ENCODE peak calls at places on chromosomes 11 and 22, in nine cellular contexts. O, L, Q, M, Z, B, Y, W and K are unnamed samples. For H3K9me3 and H3K4me1, the result is how much of the 10 kb centered on the place peaks cover.

GRCh38 chr11:35990170-35990569 is 46.3 kb downstream of the LDLRAD3 start:
- DNase-seq in Q (no peak), O (no peak), Z (no peak), W (no peak), B (no peak), Y (no peak), M (no peak), L (no peak), K (no peak)

GRCh38 chr11:110463153-110463552 is 33.4 kb downstream of the FDX1 start:
- DNase-seq in Y (peak), M (peak), Z (peak), Q (peak), O (peak), W (peak), B (no peak), L (no peak), K (peak)

GRCh38 chr11:114162719-114163123 is 103.2 kb downstream of the ZBTB16 start:
- DNase-seq in Q (peak), O (no peak), M (peak), W (peak), Z (peak), B (peak), L (peak), Y (peak), K (peak)

GRCh38 chr11:8318536-8318935 is 54.9 kb upstream of the LMO1 start:
- DNase-seq in L (no peak), W (no peak), Y (no peak), Q (no peak), M (no peak), O (peak), B (no peak), Z (no peak), K (no peak)

GRCh38 chr11:45384016-45384415 is 97.9 kb upstream of the SYT13 start:
- DNase-seq in Z (no peak), M (no peak), L (no peak), Y (no peak), W (no peak), Q (no peak), O (no peak), B (no peak), K (no peak)

GRCh38 chr22:19075404-19075803 is 46.8 kb downstream of the DGCR2 start:
- DNase-seq in W (no peak), M (no peak), Q (no peak), Z (no peak), L (no peak), O (no peak), B (no peak), Y (no peak), K (no peak)

GRCh38 chr11:74069146-74070046 is 60.5 kb upstream of the UCP3 start:
- DNase-seq in M (peak), Z (peak), O (no peak), Q (no peak), Y (no peak), L (no peak), W (no peak), B (no peak), K (no peak)

GRCh38 chr11:40306938-40307548 is 1152.4 kb downstream of the LRRC4C start:
- DNase-seq in M (peak), O (peak), L (no peak), Q (no peak), B (no peak), Y (no peak), W (peak), Z (no peak), K (no peak)

GRCh38 chr11:2325719-2326118 is 23.9 kb downstream of the TSPAN32 start:
- DNase-seq in W (no peak), O (no peak), Y (peak), M (peak), B (no peak), Z (no peak), L (peak), Q (no peak), K (no peak)

GRCh38 chr11:69588270-69588669 is 52.7 kb upstream of the CCND1 start:
- DNase-seq in L (peak), W (no peak), M (peak), Y (no peak), Z (no peak), Q (no peak), O (no peak), B (no peak), K (no peak)

GRCh38 chr22:40634119-40634903 is 2.2 kb downstream of the MRTFA start:
- DNase-seq in B (no peak), L (no peak), W (no peak), O (no peak), Q (no peak), Y (no peak), Z (no peak), M (no peak), K (no peak)

GRCh38 chr11:65851811-65852507 is 6.0 kb downstream of the CFL1 start:
- DNase-seq in W (no peak), Q (no peak), L (no peak), Z (no peak), B (no peak), Y (no peak), O (no peak), M (no peak), K (peak)

GRCh38 chr11:65852508-65853248 is 5.3 kb downstream of the CFL1 start:
- DNase-seq in L (peak), Z (no peak), W (peak), Y (no peak), Q (no peak), B (peak), M (no peak), O (peak), K (peak)

GRCh38 chr11:65854871-65855837 is 2.8 kb downstream of the CFL1 start:
- DNase-seq in O (no peak), L (no peak), Z (no peak), Q (no peak), B (no peak), W (peak), Y (no peak), M (no peak), K (peak)

GRCh38 chr11:65854161-65854592 is 3.8 kb downstream of the CFL1 start:
- DNase-seq in W (no peak), Y (no peak), L (no peak), O (peak), B (no peak), Q (no peak), M (no peak), Z (peak), K (peak)

GRCh38 chr11:65853249-65853979 is 4.6 kb downstream of the CFL1 start:
- DNase-seq in L (no peak), O (peak), M (no peak), Q (no peak), Y (no peak), Z (no peak), W (peak), B (no peak), K (peak)
- TF ChIP-seq CTCF in L (no peak), O (peak), M (peak), Q (no peak), Y (no peak), Z (no peak), W (no peak), B (no peak), K (no peak)

GRCh38 chr22:47586038-47586437 is 823.6 kb downstream of the TBC1D22A start:
- DNase-seq in Z (no peak), M (peak), O (no peak), Q (peak), W (no peak), B (no peak), L (peak), Y (no peak), K (no peak)
- H3K9me3 ChIP-seq in Z (under half), M (under half), O (under half), Q (under half), W (under half), B (under half), L (under half), Y (under half), K (under half)

GRCh38 chr11:846496-847098 is 3.9 kb downstream of the TSPAN4 start:
- DNase-seq in M (no peak), O (no peak), Q (no peak), W (no peak), L (no peak), B (no peak), Y (no peak), Z (no peak), K (no peak)

GRCh38 chr11:844693-845644 is 2.3 kb downstream of the TSPAN4 start:
- DNase-seq in Q (peak), Z (peak), L (peak), Y (peak), M (peak), W (peak), O (peak), B (peak), K (peak)

GRCh38 chr11:847876-848275 is 5.2 kb downstream of the TSPAN4 start:
- DNase-seq in Y (no peak), O (no peak), B (no peak), M (no peak), Z (no peak), W (no peak), L (no peak), Q (no peak), K (no peak)

GRCh38 chr11:843818-844692 is 1.4 kb downstream of the TSPAN4 start:
- DNase-seq in O (peak), B (peak), L (peak), Z (peak), Q (peak), Y (peak), M (peak), W (peak), K (peak)

DNA sequence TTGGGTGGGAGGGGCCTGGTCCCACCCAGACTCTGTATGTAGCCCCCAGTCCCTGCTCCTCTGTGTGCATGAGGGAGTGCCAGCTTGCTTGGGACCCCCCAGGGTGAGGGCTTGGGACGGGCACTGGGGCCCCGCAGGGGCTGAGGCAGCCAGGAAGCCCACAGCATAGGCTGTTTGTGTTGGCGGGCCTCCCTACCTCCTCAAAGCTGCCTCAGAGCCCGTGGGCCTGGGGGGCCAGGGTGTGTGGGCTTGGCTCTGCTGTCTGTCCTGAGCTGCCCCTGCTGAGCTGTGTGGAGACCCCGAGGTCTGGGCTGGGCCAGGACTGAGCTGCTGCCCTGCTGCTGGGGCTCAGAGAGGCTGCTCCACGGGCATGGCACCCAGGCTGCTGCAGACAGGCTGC is 3.2 kb downstream of the TSPAN4 start:
- DNase-seq in W (no peak), L (no peak), M (no peak), Y (no peak), Z (no peak), B (no peak), O (no peak), Q (no peak), K (no peak)
- H3K4me1 ChIP-seq in W (under half), L (half or more), M (under half), Y (half or more), Z (half or more), B (under half), O (under half), Q (under half), K (under half)

GRCh38 chr11:81004576-81004975 is 1563.7 kb upstream of the TENM4 start:
- DNase-seq in O (no peak), Z (no peak), Q (no peak), B (no peak), W (no peak), Y (no peak), L (no peak), M (no peak), K (no peak)

GRCh38 chr11:81002374-81002773 is 1561.5 kb upstream of the TENM4 start:
- DNase-seq in M (no peak), Y (no peak), L (no peak), O (no peak), B (no peak), Z (no peak), W (no peak), Q (no peak), K (no peak)

GRCh38 chr11:81010631-81011030 is 1569.8 kb upstream of the TENM4 start:
- DNase-seq in B (no peak), L (no peak), O (no peak), Z (no peak), M (no peak), Q (no peak), W (no peak), Y (no peak), K (no peak)

GRCh38 chr11:81005595-81005994 is 1564.8 kb upstream of the TENM4 start:
- DNase-seq in Q (no peak), B (no peak), M (peak), W (peak), Y (no peak), L (no peak), Z (no peak), O (no peak), K (no peak)

DNA sequence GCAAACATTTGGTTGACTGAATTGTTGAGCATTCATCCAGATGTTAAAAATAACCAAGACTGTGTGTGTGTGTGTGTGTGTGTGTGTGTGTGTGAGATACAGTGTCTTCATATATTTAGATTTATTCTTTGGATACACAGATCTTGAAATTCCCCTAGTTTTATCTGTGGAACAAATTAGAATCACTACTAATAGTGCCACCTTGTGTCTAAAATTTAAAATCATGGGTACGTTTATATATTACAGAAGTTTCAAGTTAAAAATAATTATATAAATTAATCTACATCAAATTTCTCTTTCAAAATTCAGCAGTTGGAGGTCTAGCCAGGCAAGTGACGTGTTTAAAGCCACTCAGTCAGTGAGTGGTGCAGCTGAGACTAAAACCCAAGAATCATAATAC is 1566.2 kb upstream of the TENM4 start:
- DNase-seq in L (no peak), Z (no peak), B (no peak), W (peak), Y (no peak), O (no peak), Q (no peak), M (peak), K (no peak)
- TF ChIP-seq CTCF in L (no peak), Z (no peak), B (no peak), W (peak), Y (no peak), O (peak), Q (no peak), M (peak), K (no peak)